ENCODE peak calls at places on chromosomes 3 and 15, in four cellular contexts. One of them, this sample, is unnamed.
A peak's percentile ranks its signal among the peaks of the same experiment; 100 is the strongest.

GRCh38 chr15:69554321-69554961 is 101.8 kb downstream of the RPLP1 start:
- DNase-seq in SK-N-SH: no peak
- DNase-seq in H1: no peak
- DNase-seq in GM12878: no peak
- DNase-seq in this sample: no peak

GRCh38 chr3:42728668-42729364 is 26.2 kb upstream of the HHATL start:
- DNase-seq in SK-N-SH: no peak
- DNase-seq in H1: peak; percentile 30
- DNase-seq in GM12878: no peak
- DNase-seq in this sample: no peak

GRCh38 chr3:51530485-51530884 is 8.0 kb upstream of the RAD54L2 start:
- DNase-seq in SK-N-SH: no peak
- DNase-seq in H1: no peak
- DNase-seq in GM12878: no peak
- DNase-seq in this sample: no peak

GRCh38 chr15:92889390-92890113 is 10.6 kb upstream of the CHD2 start:
- DNase-seq in SK-N-SH: no peak
- DNase-seq in H1: no peak
- DNase-seq in GM12878: no peak
- DNase-seq in this sample: peak; percentile 52

GRCh38 chr15:91263632-91264477 is 163.8 kb downstream of the SV2B start:
- DNase-seq in SK-N-SH: no peak
- DNase-seq in H1: no peak
- DNase-seq in GM12878: no peak
- DNase-seq in this sample: peak; percentile 58

GRCh38 chr15:35078221-35078915 is 6.7 kb downstream of the NANOGP8 start:
- DNase-seq in SK-N-SH: peak; percentile 75
- DNase-seq in H1: no peak
- DNase-seq in GM12878: no peak
- DNase-seq in this sample: peak; percentile 66

GRCh38 chr15:70766597-70766996 is 3.2 kb upstream of the UACA start:
- DNase-seq in SK-N-SH: no peak
- DNase-seq in H1: no peak
- DNase-seq in GM12878: no peak
- DNase-seq in this sample: no peak

GRCh38 chr3:11807651-11808050 is 39.0 kb downstream of the TAMM41 start:
- DNase-seq in SK-N-SH: no peak
- DNase-seq in H1: no peak
- DNase-seq in GM12878: no peak
- DNase-seq in this sample: no peak

GRCh38 chr15:56428821-56429458 is 36.0 kb downstream of the MNS1 start:
- DNase-seq in SK-N-SH: peak; percentile 21
- DNase-seq in H1: no peak
- DNase-seq in GM12878: peak; percentile 7
- DNase-seq in this sample: peak; percentile 58

GRCh38 chr15:84797212-84797611 is 19.9 kb upstream of the ALPK3 start:
- DNase-seq in SK-N-SH: no peak
- DNase-seq in H1: no peak
- DNase-seq in GM12878: no peak
- DNase-seq in this sample: no peak

GRCh38 chr3:136626448-136626847 is 125.7 kb downstream of the STAG1 start:
- DNase-seq in SK-N-SH: no peak
- DNase-seq in H1: no peak
- DNase-seq in GM12878: no peak
- DNase-seq in this sample: peak; percentile 17

GRCh38 chr3:151845506-151845905 is 27.9 kb upstream of the SUCNR1 start:
- DNase-seq in SK-N-SH: no peak
- DNase-seq in H1: no peak
- DNase-seq in GM12878: no peak
- DNase-seq in this sample: no peak

GRCh38 chr15:74541494-74542191 is 623 bp downstream of the ARID3B start:
- DNase-seq in SK-N-SH: peak; percentile 68
- DNase-seq in H1: peak; percentile 59
- DNase-seq in GM12878: peak; percentile 74
- DNase-seq in this sample: peak; percentile 59

GRCh38 chr3:51198476-51198875 is 186.6 kb upstream of the MANF start:
- DNase-seq in SK-N-SH: no peak
- DNase-seq in H1: no peak
- DNase-seq in GM12878: no peak
- DNase-seq in this sample: no peak

GRCh38 chr15:60000824-60001641 is 3.1 kb upstream of the FOXB1 start:
- DNase-seq in SK-N-SH: peak; percentile 8
- DNase-seq in H1: no peak
- DNase-seq in GM12878: no peak
- DNase-seq in this sample: no peak

GRCh38 chr3:73314182-73314951 is 252.9 kb downstream of the EBLN2 start:
- DNase-seq in SK-N-SH: no peak
- DNase-seq in H1: no peak
- DNase-seq in GM12878: no peak
- DNase-seq in this sample: no peak

GRCh38 chr3:45927881-45928280 is 15.4 kb upstream of the CXCR6 start:
- DNase-seq in SK-N-SH: no peak
- DNase-seq in H1: no peak
- DNase-seq in GM12878: no peak
- DNase-seq in this sample: no peak

GRCh38 chr3:111831840-111832239 is 27.2 kb upstream of the PHLDB2 start:
- DNase-seq in SK-N-SH: no peak
- DNase-seq in H1: no peak
- DNase-seq in GM12878: no peak
- DNase-seq in this sample: peak; percentile 6

GRCh38 chr15:73727330-73728018 is 25.7 kb downstream of the INSYN1 start:
- DNase-seq in SK-N-SH: no peak
- DNase-seq in H1: no peak
- DNase-seq in GM12878: no peak
- DNase-seq in this sample: no peak

GRCh38 chr3:128784228-128784627 is 58.2 kb downstream of the RAB7A start:
- DNase-seq in SK-N-SH: peak; percentile 48
- DNase-seq in H1: peak; percentile 83
- DNase-seq in GM12878: no peak
- DNase-seq in this sample: no peak

GRCh38 chr3:190038050-190038631 is 82.6 kb downstream of the P3H2 start:
- DNase-seq in SK-N-SH: peak; percentile 16
- DNase-seq in H1: no peak
- DNase-seq in GM12878: no peak
- DNase-seq in this sample: peak; percentile 39

GRCh38 chr15:73955326-73955725 is 29.1 kb downstream of the LOXL1 start:
- DNase-seq in SK-N-SH: no peak
- DNase-seq in H1: no peak
- DNase-seq in GM12878: no peak
- DNase-seq in this sample: no peak

GRCh38 chr15:61057376-61057775 is 171.7 kb downstream of the RORA start:
- DNase-seq in SK-N-SH: no peak
- DNase-seq in H1: no peak
- DNase-seq in GM12878: no peak
- DNase-seq in this sample: no peak

GRCh38 chr15:100229181-100230163 is 112.3 kb downstream of the ADAMTS17 start:
- DNase-seq in SK-N-SH: no peak
- DNase-seq in H1: no peak
- DNase-seq in GM12878: no peak
- DNase-seq in this sample: no peak

GRCh38 chr3:148975277-148975676 is 16.1 kb upstream of the GYG1 start:
- DNase-seq in SK-N-SH: no peak
- DNase-seq in H1: no peak
- DNase-seq in GM12878: no peak
- DNase-seq in this sample: no peak

GRCh38 chr15:66862111-66862815 is 160.2 kb downstream of the SMAD6 start:
- DNase-seq in SK-N-SH: no peak
- DNase-seq in H1: no peak
- DNase-seq in GM12878: no peak
- DNase-seq in this sample: no peak

GRCh38 chr3:193941486-193941885 is 194.5 kb upstream of the HES1 start:
- DNase-seq in SK-N-SH: no peak
- DNase-seq in H1: no peak
- DNase-seq in GM12878: no peak
- DNase-seq in this sample: no peak

GRCh38 chr3:186489507-186489906 is 54.7 kb downstream of the CRYGS start:
- DNase-seq in SK-N-SH: no peak
- DNase-seq in H1: no peak
- DNase-seq in GM12878: no peak
- DNase-seq in this sample: no peak

GRCh38 chr3:70973558-70973957 is 610.0 kb downstream of the FOXP1 start:
- DNase-seq in SK-N-SH: no peak
- DNase-seq in H1: no peak
- DNase-seq in GM12878: no peak
- DNase-seq in this sample: no peak
- TF ChIP-seq JUND in SK-N-SH: no peak
- TF ChIP-seq JUND in H1: no peak
- TF ChIP-seq JUND in GM12878: no peak
- TF ChIP-seq JUND in this sample: no peak

DNA sequence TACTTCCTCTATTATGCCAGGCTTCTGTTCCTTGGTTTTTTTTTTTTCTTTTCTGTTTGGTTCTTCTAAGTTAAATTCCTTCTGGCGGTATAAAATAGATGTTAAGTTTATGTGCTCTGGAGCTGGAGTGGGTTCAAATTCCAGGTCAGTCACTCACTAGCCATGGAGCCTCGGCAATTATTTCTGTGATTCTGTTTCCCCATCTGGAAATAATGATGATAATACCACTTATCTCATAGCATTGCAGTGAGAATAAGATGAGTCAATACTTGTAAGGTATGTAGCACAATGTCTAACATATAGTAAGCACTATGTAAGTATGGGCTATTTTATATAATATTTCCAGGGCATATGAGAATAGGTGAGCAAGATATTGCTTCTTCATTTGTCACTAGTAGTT is 33.2 kb upstream of the ZDHHC23 start:
- DNase-seq in SK-N-SH: no peak
- DNase-seq in H1: no peak
- DNase-seq in GM12878: no peak
- DNase-seq in this sample: no peak
- TF ChIP-seq JUND in SK-N-SH: peak; percentile 69
- TF ChIP-seq JUND in H1: no peak
- TF ChIP-seq JUND in GM12878: no peak
- TF ChIP-seq JUND in this sample: no peak

DNA sequence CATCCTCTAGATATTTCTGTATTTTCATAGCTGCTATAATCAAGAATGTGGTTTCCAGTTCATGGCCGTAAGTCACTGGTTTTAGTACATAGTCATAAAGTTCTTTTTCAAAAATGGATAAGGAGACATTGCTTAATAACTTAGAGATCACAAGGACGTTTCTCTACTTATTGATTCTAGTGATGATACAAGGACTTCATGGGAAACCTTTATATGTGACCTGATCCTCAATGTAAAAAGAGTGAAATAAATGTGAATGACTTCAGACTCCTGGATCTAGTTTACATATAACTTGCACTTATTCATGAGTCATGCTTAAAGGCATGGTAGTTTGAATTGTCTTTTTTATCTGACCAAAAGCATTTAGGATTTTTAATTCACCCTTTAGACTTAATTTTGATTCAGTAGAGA is 35.2 kb downstream of the TSC22D2 start:
- DNase-seq in SK-N-SH: no peak
- DNase-seq in H1: no peak
- DNase-seq in GM12878: no peak
- DNase-seq in this sample: no peak
- TF ChIP-seq JUND in SK-N-SH: peak; percentile 5
- TF ChIP-seq JUND in H1: no peak
- TF ChIP-seq JUND in GM12878: no peak
- TF ChIP-seq JUND in this sample: no peak

DNA sequence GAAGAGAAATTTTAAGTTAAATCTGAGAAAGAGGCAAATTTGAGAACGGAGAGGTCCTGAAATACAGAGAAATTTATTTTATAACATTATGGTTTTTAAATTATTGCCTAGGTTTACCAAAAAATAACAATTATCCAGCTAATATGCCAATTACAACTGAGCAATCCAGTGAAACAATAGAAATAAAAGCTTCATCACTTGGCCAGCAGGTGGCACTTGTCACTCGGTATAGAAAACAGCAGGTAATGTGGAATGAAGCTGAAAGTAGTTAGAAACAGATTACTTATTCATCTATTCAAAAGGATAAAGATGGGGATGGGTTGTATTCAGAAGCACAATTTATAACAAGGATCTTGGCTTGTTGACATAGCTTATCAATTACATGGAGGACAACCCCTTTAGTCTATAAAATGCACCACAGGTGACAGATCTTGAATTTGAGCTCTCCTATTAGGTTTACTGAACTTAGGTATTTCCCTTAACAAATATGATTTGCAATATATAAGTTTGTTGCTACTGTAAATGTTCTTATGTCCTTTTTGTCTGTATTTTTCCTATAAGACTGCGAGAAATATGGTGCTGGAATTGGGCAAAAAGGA is 70.1 kb upstream of the GUCA1C start:
- DNase-seq in SK-N-SH: peak; percentile 27
- DNase-seq in H1: no peak
- DNase-seq in GM12878: peak; percentile 19
- DNase-seq in this sample: peak; percentile 65
- TF ChIP-seq JUND in SK-N-SH: no peak
- TF ChIP-seq JUND in H1: no peak
- TF ChIP-seq JUND in GM12878: no peak
- TF ChIP-seq JUND in this sample: no peak

GRCh38 chr3:16090013-16090412 is 84.5 kb upstream of the GALNT15 start:
- DNase-seq in SK-N-SH: no peak
- DNase-seq in H1: no peak
- DNase-seq in GM12878: no peak
- DNase-seq in this sample: no peak
- TF ChIP-seq JUND in SK-N-SH: peak; percentile 96
- TF ChIP-seq JUND in H1: no peak
- TF ChIP-seq JUND in GM12878: no peak
- TF ChIP-seq JUND in this sample: no peak

GRCh38 chr3:126440709-126440995 is 35.0 kb downstream of the ZXDC start:
- DNase-seq in SK-N-SH: no peak
- DNase-seq in H1: no peak
- DNase-seq in GM12878: no peak
- DNase-seq in this sample: no peak

GRCh38 chr3:126439968-126440708 is 35.6 kb downstream of the ZXDC start:
- DNase-seq in SK-N-SH: no peak
- DNase-seq in H1: no peak
- DNase-seq in GM12878: no peak
- DNase-seq in this sample: no peak

GRCh38 chr3:126438746-126439145 is 36.9 kb downstream of the ZXDC start:
- DNase-seq in SK-N-SH: peak; percentile 9
- DNase-seq in H1: no peak
- DNase-seq in GM12878: no peak
- DNase-seq in this sample: no peak

GRCh38 chr3:126438186-126438585 is 37.5 kb downstream of the ZXDC start:
- DNase-seq in SK-N-SH: peak; percentile 16
- DNase-seq in H1: no peak
- DNase-seq in GM12878: no peak
- DNase-seq in this sample: no peak

GRCh38 chr3:126439346-126439967 is 36.2 kb downstream of the ZXDC start:
- DNase-seq in SK-N-SH: no peak
- DNase-seq in H1: no peak
- DNase-seq in GM12878: no peak
- DNase-seq in this sample: no peak
- TF ChIP-seq JUND in SK-N-SH: no peak
- TF ChIP-seq JUND in H1: no peak
- TF ChIP-seq JUND in GM12878: no peak
- TF ChIP-seq JUND in this sample: no peak

DNA sequence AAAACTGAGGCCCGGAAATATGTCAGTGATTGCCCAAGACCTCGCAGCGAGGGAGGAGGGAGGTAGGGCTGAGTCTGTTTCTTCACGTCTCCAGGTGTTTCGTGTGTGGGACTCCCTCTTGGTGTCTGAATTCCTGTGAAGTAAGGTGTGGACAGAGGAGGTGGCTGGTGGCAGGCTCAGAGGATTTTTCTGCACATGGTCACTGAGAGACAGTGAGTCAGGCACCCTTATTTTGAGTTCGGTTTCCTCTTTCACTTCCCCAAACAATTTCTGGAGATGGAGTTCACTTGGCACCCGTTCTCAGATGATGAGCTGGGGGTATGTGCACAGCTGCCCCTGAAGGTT is 46.3 kb upstream of the VPS8 start:
- DNase-seq in SK-N-SH: no peak
- DNase-seq in H1: no peak
- DNase-seq in GM12878: peak; percentile 21
- DNase-seq in this sample: no peak
- TF ChIP-seq JUND in SK-N-SH: no peak
- TF ChIP-seq JUND in H1: no peak
- TF ChIP-seq JUND in GM12878: no peak
- TF ChIP-seq JUND in this sample: no peak